ENCODE peak calls at places on chromosomes 11 and 22, in ten cellular contexts. O is heart left ventricle; M is aorta; Z is cardiac muscle cell; H is adrenal gland; Q is colonic mucosa; Y is psoas muscle; P is CD4-positive, alpha-beta memory T cell; A is keratinocyte; B is SJSA1. T is an unnamed sample.

GRCh38 chr11:45872513-45873356 is 12.7 kb upstream of the MAPK8IP1 start:
- DNase-seq in O (peak; percentile 51), M (no peak), Z (peak; percentile 85), H (peak; percentile 83), Q (no peak), Y (peak; percentile 51), P (no peak), A (peak; percentile 23), B (peak; percentile 77), T (no peak)

GRCh38 chr11:73395297-73396208 is 19.4 kb downstream of the RELT start:
- DNase-seq in O (no peak), M (peak; percentile 39), Z (no peak), H (no peak), Q (no peak), Y (no peak), P (peak; percentile 26), A (no peak), B (no peak), T (no peak)

GRCh38 chr11:132883241-132883640 is 649.1 kb downstream of the OPCML start:
- DNase-seq in O (no peak), M (no peak), Z (no peak), H (no peak), Q (no peak), Y (no peak), P (no peak), A (no peak), B (no peak), T (no peak)

GRCh38 chr22:37017356-37017755 is 1.9 kb downstream of the TST start:
- DNase-seq in O (peak; percentile 72), M (no peak), Z (no peak), H (no peak), Q (no peak), Y (no peak), P (no peak), A (no peak), B (no peak), T (peak; percentile 83)

GRCh38 chr11:65606876-65607613 is 7.0 kb downstream of the MAP3K11 start:
- DNase-seq in O (peak; percentile 96), M (peak; percentile 93), Z (peak; percentile 99), H (peak; percentile 96), Q (peak; percentile 95), Y (peak; percentile 96), P (no peak), A (peak; percentile 88), B (no peak), T (no peak)

GRCh38 chr11:84390441-84391078 is 1104.4 kb upstream of the CCDC90B start:
- DNase-seq in O (no peak), M (no peak), Z (no peak), H (no peak), Q (no peak), Y (no peak), P (no peak), A (no peak), B (no peak), T (no peak)

GRCh38 chr22:25448435-25449051 is 115.9 kb upstream of the GRK3 start:
- DNase-seq in O (no peak), M (no peak), Z (peak; percentile 24), H (no peak), Q (peak; percentile 20), Y (no peak), P (no peak), A (no peak), B (no peak), T (no peak)

GRCh38 chr11:18731949-18732821 is 6.2 kb upstream of the IGSF22 start:
- DNase-seq in O (no peak), M (peak; percentile 67), Z (peak; percentile 57), H (peak; percentile 63), Q (peak; percentile 52), Y (peak; percentile 58), P (peak; percentile 65), A (no peak), B (no peak), T (no peak)

GRCh38 chr11:92623055-92623454 is 346.4 kb upstream of the MTNR1B start:
- DNase-seq in O (no peak), M (no peak), Z (no peak), H (no peak), Q (no peak), Y (no peak), P (no peak), A (no peak), B (no peak), T (no peak)

GRCh38 chr11:122815900-122816299 is 22.4 kb upstream of the CRTAM start:
- DNase-seq in O (no peak), M (no peak), Z (no peak), H (no peak), Q (no peak), Y (no peak), P (no peak), A (no peak), B (no peak), T (no peak)

GRCh38 chr11:107282195-107282594 is 175.4 kb downstream of the CWF19L2 start:
- DNase-seq in O (no peak), M (no peak), Z (no peak), H (no peak), Q (no peak), Y (no peak), P (no peak), A (no peak), B (no peak), T (no peak)

GRCh38 chr11:19326499-19326898 is 85.8 kb upstream of the E2F8 start:
- DNase-seq in O (no peak), M (no peak), Z (peak; percentile 58), H (no peak), Q (no peak), Y (no peak), P (no peak), A (no peak), B (no peak), T (no peak)

GRCh38 chr22:44200855-44201550 is 20.3 kb downstream of the PARVG start:
- DNase-seq in O (no peak), M (peak; percentile 50), Z (peak; percentile 32), H (no peak), Q (no peak), Y (no peak), P (no peak), A (no peak), B (peak; percentile 39), T (no peak)

GRCh38 chr11:46105134-46105628 is 16.1 kb downstream of the PHF21A start:
- DNase-seq in O (no peak), M (no peak), Z (no peak), H (no peak), Q (no peak), Y (no peak), P (no peak), A (no peak), B (no peak), T (no peak)

GRCh38 chr11:107741044-107741823 is 29.4 kb upstream of the SLN start:
- DNase-seq in O (no peak), M (no peak), Z (peak; percentile 55), H (no peak), Q (no peak), Y (no peak), P (no peak), A (no peak), B (no peak), T (no peak)

GRCh38 chr22:27872488-27872887 is 46.6 kb downstream of the PITPNB start:
- DNase-seq in O (no peak), M (no peak), Z (no peak), H (no peak), Q (no peak), Y (no peak), P (no peak), A (no peak), B (no peak), T (no peak)
- H3K27ac ChIP-seq in O (peak overlapping the region; percentile 82), M (no peak overlapping the region), Z (no peak overlapping the region), H (no peak overlapping the region), Q (no peak overlapping the region), Y (no peak overlapping the region), P (no peak overlapping the region), A (no peak overlapping the region), B (no peak overlapping the region), T (peak overlapping the region; percentile 97)

DNA sequence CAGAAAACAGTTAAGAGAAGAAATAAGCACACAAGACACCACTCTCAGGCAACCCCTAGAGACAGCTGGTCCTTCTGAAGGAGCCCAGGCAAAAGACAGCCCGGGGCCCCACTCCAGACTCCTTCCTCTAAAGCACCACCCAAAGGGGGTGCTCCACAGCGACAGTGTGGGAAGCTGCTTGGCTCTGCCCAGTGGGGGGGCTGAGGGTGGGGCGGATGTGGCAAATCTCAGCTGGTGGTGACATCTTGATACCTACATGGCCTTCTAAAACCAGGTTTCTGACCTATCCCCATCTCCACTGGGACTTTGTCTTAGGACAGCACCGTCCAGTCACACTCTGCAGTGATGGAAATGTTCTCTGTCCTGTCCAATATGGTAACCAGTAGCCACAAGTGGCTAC is 10.2 kb upstream of the APOA1 start:
- DNase-seq in O (no peak), M (no peak), Z (no peak), H (no peak), Q (no peak), Y (no peak), P (peak; percentile 25), A (no peak), B (no peak), T (no peak)
- H3K4me1 ChIP-seq in O (peaks cover 22% of the 10 kb centered on the region), M (no peaks in the 10 kb centered on the region), Z (no peaks in the 10 kb centered on the region), H (peaks cover 13% of the 10 kb centered on the region), Q (peaks cover 7% of the 10 kb centered on the region), Y (peaks cover 12% of the 10 kb centered on the region), P (peaks cover 35% of the 10 kb centered on the region), A (peaks cover 11% of the 10 kb centered on the region), B (peaks cover 6% of the 10 kb centered on the region), T (peaks cover 7% of the 10 kb centered on the region)

GRCh38 chr11:67230886-67231285 is 35.4 kb upstream of the GRK2 start:
- DNase-seq in O (no peak), M (no peak), Z (no peak), H (no peak), Q (no peak), Y (no peak), P (no peak), A (no peak), B (no peak), T (no peak)
- H3K36me3 ChIP-seq in O (peaks cover 82% of the 10 kb centered on the region), M (no peaks in the 10 kb centered on the region), Z (peaks cover 44% of the 10 kb centered on the region), H (peaks cover 43% of the 10 kb centered on the region), Q (peaks cover 13% of the 10 kb centered on the region), Y (peaks cover 11% of the 10 kb centered on the region), P (peaks cover 34% of the 10 kb centered on the region), A (peaks cover 9% of the 10 kb centered on the region), B (peaks cover 64% of the 10 kb centered on the region), T (peaks cover 58% of the 10 kb centered on the region)

GRCh38 chr11:13449522-13449921 is 13.5 kb downstream of the BTBD10 start:
- DNase-seq in O (no peak), M (no peak), Z (no peak), H (no peak), Q (no peak), Y (no peak), P (no peak), A (no peak), B (no peak), T (no peak)

GRCh38 chr11:13448876-13449275 is 14.1 kb downstream of the BTBD10 start:
- DNase-seq in O (peak; percentile 28), M (peak; percentile 50), Z (peak; percentile 85), H (peak; percentile 21), Q (no peak), Y (peak; percentile 20), P (no peak), A (no peak), B (no peak), T (no peak)

GRCh38 chr11:13445588-13445987 is 17.4 kb downstream of the BTBD10 start:
- DNase-seq in O (no peak), M (no peak), Z (no peak), H (no peak), Q (no peak), Y (no peak), P (no peak), A (no peak), B (no peak), T (no peak)

GRCh38 chr11:13450832-13451397 is 12.1 kb downstream of the BTBD10 start:
- DNase-seq in O (no peak), M (no peak), Z (no peak), H (no peak), Q (no peak), Y (no peak), P (no peak), A (no peak), B (no peak), T (no peak)

GRCh38 chr11:13446444-13446843 is 16.6 kb downstream of the BTBD10 start:
- DNase-seq in O (no peak), M (no peak), Z (peak; percentile 36), H (no peak), Q (no peak), Y (no peak), P (no peak), A (no peak), B (no peak), T (no peak)
- H3K27ac ChIP-seq in O (no peak overlapping the region), M (no peak overlapping the region), Z (no peak overlapping the region), H (no peak overlapping the region), Q (no peak overlapping the region), Y (no peak overlapping the region), P (no peak overlapping the region), A (no peak overlapping the region), B (peak overlapping the region; percentile 19), T (no peak overlapping the region)

T was measured in right lobe of liver.